ENCODE peak calls at places on chromosome 16, in six cellular contexts. C is heart left ventricle; T is breast epithelium; O is CD8-positive, alpha-beta T cell; G is esophagus muscularis mucosa; H is A549. E is an unnamed sample.

GRCh38 chr16:1650131-1650530 is 27.9 kb upstream of the JPT2 start:
- DNase-seq in H (no peak), G (no peak), C (no peak), O (no peak), T (no peak), E (no peak)

GRCh38 chr16:73166972-73167550 is 119.1 kb upstream of the ZFHX3 start:
- DNase-seq in H (no peak), G (no peak), T (no peak), C (no peak), O (no peak), E (no peak)

GRCh38 chr16:84562174-84562815 is 55.6 kb downstream of the COTL1 start:
- DNase-seq in G (no peak), O (no peak), C (no peak), T (no peak), H (no peak), E (no peak)

GRCh38 chr16:87149051-87149450 is 168.1 kb downstream of the C16orf95 start:
- DNase-seq in O (no peak), G (no peak), C (no peak), T (no peak), H (no peak), E (no peak)

GRCh38 chr16:73142069-73142880 is 94.3 kb upstream of the ZFHX3 start:
- DNase-seq in H (no peak), G (no peak), T (no peak), C (no peak), O (no peak), E (peak; percentile 44)

GRCh38 chr16:14676633-14677032 is 17.5 kb downstream of the PLA2G10 start:
- DNase-seq in T (no peak), H (no peak), C (no peak), O (no peak), G (no peak), E (no peak)

GRCh38 chr16:67198238-67198734 is 645 bp upstream of the ELMO3 start:
- DNase-seq in H (peak; percentile 66), O (no peak), G (no peak), C (no peak), T (no peak), E (peak; percentile 82)

GRCh38 chr16:770411-770810 is 9.9 kb downstream of the MSLN start:
- DNase-seq in H (no peak), G (no peak), T (no peak), C (no peak), O (no peak), E (no peak)

GRCh38 chr16:85448557-85449194 is 164.4 kb upstream of the GSE1 start:
- DNase-seq in T (peak; percentile 78), H (no peak), C (no peak), O (peak; percentile 34), G (no peak), E (peak; percentile 73)

GRCh38 chr16:49593423-49594040 is 219.9 kb downstream of the C16orf78 start:
- DNase-seq in C (no peak), G (no peak), H (no peak), O (no peak), T (no peak), E (no peak)

GRCh38 chr16:66958857-66959644 is 2.0 kb upstream of the CES3 start:
- DNase-seq in H (no peak), G (no peak), O (no peak), C (no peak), T (no peak), E (no peak)

GRCh38 chr16:15672514-15673167 is 22.6 kb downstream of the NDE1 start:
- DNase-seq in G (peak; percentile 97), C (peak; percentile 89), O (peak; percentile 52), T (peak; percentile 86), H (peak; percentile 90), E (peak; percentile 84)

GRCh38 chr16:86714166-86714565 is 135.8 kb downstream of the FOXL1 start:
- DNase-seq in T (no peak), O (no peak), H (no peak), G (no peak), C (no peak), E (no peak)

GRCh38 chr16:8861563-8862308 is 7.1 kb downstream of the CARHSP1 start:
- DNase-seq in G (no peak), C (no peak), H (no peak), T (no peak), O (no peak), E (no peak)

GRCh38 chr16:89544713-89545043 is 15.8 kb upstream of the RPL13 start:
- DNase-seq in T (no peak), O (no peak), C (no peak), G (no peak), H (no peak), E (no peak)

GRCh38 chr16:22093952-22094351 is 1.6 kb downstream of the VWA3A start:
- DNase-seq in T (no peak), H (no peak), G (peak; percentile 75), C (no peak), O (no peak), E (no peak)

GRCh38 chr16:22098538-22099255 is 6.4 kb downstream of the VWA3A start:
- DNase-seq in C (no peak), G (no peak), T (no peak), O (no peak), H (peak; percentile 66), E (no peak)

GRCh38 chr16:22103371-22103890 is 11.1 kb downstream of the VWA3A start:
- DNase-seq in G (no peak), T (no peak), H (no peak), O (no peak), C (no peak), E (no peak)

DNA sequence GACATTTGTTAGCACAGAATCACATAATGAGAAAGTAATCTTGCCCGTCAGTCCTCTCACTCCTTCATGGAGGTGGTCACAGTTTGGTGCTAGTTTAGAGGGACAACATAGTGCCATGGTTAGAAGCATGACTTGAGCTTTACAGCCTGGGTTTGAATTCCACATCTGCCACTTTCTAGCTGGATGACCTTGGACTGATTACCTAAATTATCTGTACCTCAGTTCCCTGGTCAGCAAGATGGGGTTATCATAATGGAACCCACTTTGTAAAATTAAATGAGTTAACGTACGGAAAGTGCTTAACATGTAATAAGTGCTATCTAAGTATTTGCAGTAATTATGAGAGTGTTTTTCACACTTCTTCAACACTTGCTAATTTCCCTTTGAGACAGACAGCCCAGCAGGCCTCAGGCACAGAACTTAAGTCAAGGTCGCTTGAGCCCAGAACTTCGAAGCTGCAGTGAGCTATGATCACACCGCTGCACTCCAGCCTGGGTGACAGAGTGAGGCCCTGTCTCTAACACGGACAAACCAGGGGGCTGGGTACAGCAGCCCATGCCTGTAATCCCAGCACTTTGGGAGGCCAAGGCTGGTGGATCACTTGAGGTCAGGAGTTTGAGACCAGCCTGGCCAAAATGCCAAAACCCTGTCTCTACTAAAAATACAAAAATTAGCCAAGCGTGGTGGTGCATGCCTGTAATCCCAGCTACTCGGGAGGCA is 7.1 kb downstream of the VWA3A start:
- DNase-seq in C (no peak), G (peak; percentile 26), T (no peak), O (no peak), H (no peak), E (no peak)
- TF ChIP-seq CTCF in C (no peak), G (no peak), T (no peak), O (no peak), H (no peak), E (no peak)

GRCh38 chr16:3311496-3311895 is 6.2 kb downstream of the ZNF75A start:
- DNase-seq in C (no peak), G (no peak), T (no peak), O (no peak), H (no peak), E (no peak)

GRCh38 chr16:3304370-3304769 is 860 bp downstream of the TIGD7 start:
- DNase-seq in C (no peak), G (no peak), T (no peak), O (no peak), H (no peak), E (no peak)

GRCh38 chr16:3305109-3306068 is at the start of the genes TIGD7 and ZNF75A:
- DNase-seq in G (peak; percentile 95), O (peak; percentile 60), T (peak; percentile 79), H (peak; percentile 95), C (peak; percentile 89), E (peak; percentile 90)

DNA sequence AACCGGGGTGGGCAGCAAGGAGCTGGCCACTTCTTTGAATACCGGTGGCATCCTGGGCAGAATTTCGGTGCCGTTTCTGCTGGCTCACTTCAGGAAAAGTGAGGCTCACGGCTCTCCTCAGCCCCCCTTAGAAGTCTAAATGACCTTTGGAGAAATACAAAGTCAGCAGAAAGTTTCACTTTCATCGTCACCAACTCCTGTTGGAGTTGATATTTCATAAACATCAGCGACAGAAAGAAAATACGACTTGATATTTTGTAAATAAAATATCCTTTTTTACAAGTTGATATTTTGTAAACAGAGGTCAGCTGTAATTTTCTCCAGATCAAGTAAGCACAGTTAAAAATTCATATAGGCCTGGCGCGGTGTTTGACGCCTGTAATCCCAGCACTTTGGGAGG is 781 bp downstream of the ZNF75A start:
- DNase-seq in C (no peak), G (no peak), O (no peak), H (no peak), T (no peak), E (no peak)
- H3K9me3 ChIP-seq in C (peaks cover 92% of the 10 kb centered on the region), G (peaks cover 87% of the 10 kb centered on the region), O (peaks cover 17% of the 10 kb centered on the region), H (peaks cover 92% of the 10 kb centered on the region), T (peaks cover 89% of the 10 kb centered on the region), E (peaks cover 84% of the 10 kb centered on the region)

DNA sequence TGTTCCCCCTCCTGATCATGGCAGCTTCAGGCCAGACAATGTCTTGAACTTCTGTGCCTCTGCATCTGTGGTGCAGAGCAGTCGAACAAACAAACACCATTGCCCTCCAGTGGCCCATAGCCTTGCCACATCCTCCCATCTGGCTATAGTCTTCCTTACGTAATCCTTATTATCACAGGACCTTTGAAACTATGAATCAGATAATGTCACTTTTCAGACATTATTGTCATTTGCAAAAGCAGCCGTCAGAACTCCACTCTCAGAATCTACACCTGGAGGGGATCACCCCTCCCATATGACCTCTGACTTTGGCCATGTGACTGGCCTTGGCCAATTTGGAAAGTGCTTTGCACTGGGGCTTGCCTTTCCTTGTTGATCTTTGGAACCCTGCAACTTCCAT is 387.3 kb downstream of the MAF start:
- DNase-seq in C (no peak), T (no peak), O (no peak), H (no peak), G (no peak), E (no peak)
- TF ChIP-seq CTCF in C (no peak), T (no peak), O (no peak), H (no peak), G (no peak), E (no peak)

GRCh38 chr16:24204150-24204665 is 51.9 kb upstream of the CACNG3 start:
- DNase-seq in G (no peak), T (no peak), H (no peak), C (no peak), O (no peak), E (no peak)

GRCh38 chr16:24208710-24209109 is 47.4 kb upstream of the CACNG3 start:
- DNase-seq in G (no peak), C (no peak), T (no peak), O (no peak), H (no peak), E (no peak)

GRCh38 chr16:24198807-24199533 is 57.2 kb upstream of the CACNG3 start:
- DNase-seq in G (no peak), T (no peak), C (no peak), O (no peak), H (no peak), E (no peak)

GRCh38 chr16:24206926-24207325 is 49.2 kb upstream of the CACNG3 start:
- DNase-seq in G (no peak), O (no peak), T (no peak), C (no peak), H (no peak), E (no peak)

DNA sequence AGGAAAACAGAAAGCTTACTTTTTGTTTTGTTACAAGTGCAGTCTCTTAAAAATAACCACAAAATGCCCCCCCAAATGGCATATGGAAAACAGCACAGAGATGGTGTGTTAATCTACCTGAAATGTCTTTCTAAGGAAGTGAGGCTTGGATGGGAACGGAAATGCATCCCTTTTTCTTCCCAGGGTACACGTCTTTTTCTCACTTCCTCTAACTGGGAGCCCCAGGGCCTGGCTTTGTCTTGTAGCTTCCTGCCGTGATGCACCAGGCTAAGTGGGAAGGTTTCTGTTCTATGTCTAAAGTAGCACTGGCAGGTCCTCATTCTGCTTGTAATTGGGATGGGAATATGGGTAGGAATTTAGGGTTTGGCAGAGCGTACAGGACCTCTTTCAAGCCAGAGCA is 52.5 kb upstream of the CACNG3 start:
- DNase-seq in G (no peak), H (no peak), O (no peak), T (no peak), C (no peak), E (no peak)
- H3K9me3 ChIP-seq in G (no peaks in the 10 kb centered on the region), H (no peaks in the 10 kb centered on the region), O (no peaks in the 10 kb centered on the region), T (no peaks in the 10 kb centered on the region), C (no peaks in the 10 kb centered on the region), E (no peaks in the 10 kb centered on the region)

E was measured in mucosa of descending colon.